ENCODE peak calls at places on chromosomes 7 and 10, in eight cellular contexts. O is neural progenitor cell, U is esophagus muscularis mucosa, F is lung, X is thoracic aorta, Q is mammary epithelial cell, L is pancreas, V is fibroblast of lung. W is an unnamed sample.

GRCh38 chr10:112758961-112759360 is 191.1 kb upstream of the TCF7L2 start:
- DNase-seq in O (no peak), U (no peak), L (no peak), F (no peak), V (no peak), X (no peak), Q (no peak), W (no peak)

GRCh38 chr7:26667514-26668133 is 196.8 kb downstream of the SKAP2 start:
- DNase-seq in Q (peak; percentile 86), F (peak; percentile 73), L (peak; percentile 43), X (no peak), U (no peak), V (peak; percentile 83), O (peak; percentile 95), W (peak; percentile 85)

GRCh38 chr10:60314306-60314940 is 75.3 kb downstream of the ANK3 start:
- DNase-seq in Q (peak; percentile 58), U (no peak), V (peak; percentile 81), F (no peak), X (no peak), L (no peak), O (no peak), W (peak; percentile 60)

GRCh38 chr10:100506596-100507356 is 12.9 kb downstream of the SEC31B start:
- DNase-seq in F (no peak), Q (peak; percentile 74), V (peak; percentile 70), U (no peak), X (no peak), L (no peak), O (no peak), W (peak; percentile 76)

GRCh38 chr10:70285432-70285831 is 1.6 kb upstream of the NPFFR1 start:
- DNase-seq in O (no peak), Q (no peak), U (no peak), L (no peak), X (no peak), F (no peak), V (no peak), W (no peak)

GRCh38 chr10:31731711-31732110 is 196.9 kb downstream of the ARHGAP12 start:
- DNase-seq in F (no peak), L (no peak), O (no peak), U (no peak), Q (no peak), V (no peak), X (no peak), W (no peak)

GRCh38 chr7:74101061-74101681 is 17.6 kb downstream of the LIMK1 start:
- DNase-seq in Q (no peak), U (no peak), F (no peak), L (no peak), O (no peak), V (no peak), X (no peak), W (no peak)

GRCh38 chr7:104328970-104329825 is 795 bp downstream of the LHFPL3 start:
- DNase-seq in L (no peak), Q (no peak), U (no peak), X (no peak), V (no peak), O (peak; percentile 57), F (no peak), W (no peak)

GRCh38 chr7:17444673-17445072 is 146.2 kb downstream of the AHR start:
- DNase-seq in X (no peak), O (no peak), L (no peak), F (no peak), U (no peak), Q (peak; percentile 57), V (peak; percentile 70), W (peak; percentile 76)

GRCh38 chr10:22599048-22599561 is 115.3 kb downstream of the PIP4K2A start:
- DNase-seq in V (peak; percentile 87), L (no peak), X (no peak), U (no peak), O (no peak), Q (peak; percentile 41), F (no peak), W (peak; percentile 34)

GRCh38 chr10:60816624-60817023 is 38.3 kb downstream of the CDK1 start:
- DNase-seq in V (peak; percentile 81), O (peak; percentile 81), Q (peak; percentile 46), X (no peak), L (no peak), U (no peak), F (peak; percentile 44), W (peak; percentile 73)

GRCh38 chr10:49393757-49394156 is 2.1 kb downstream of the DRGX start:
- DNase-seq in X (no peak), O (peak; percentile 31), U (no peak), V (no peak), Q (no peak), F (no peak), L (no peak), W (no peak)
- H3K27me3 ChIP-seq in X (peaks cover 23% of the 10 kb centered on the region), O (peaks cover 100% of the 10 kb centered on the region), U (peaks cover 93% of the 10 kb centered on the region), V (peaks cover 56% of the 10 kb centered on the region), Q (peaks cover 63% of the 10 kb centered on the region), F (peaks cover 14% of the 10 kb centered on the region), L (peaks cover 10% of the 10 kb centered on the region), W (peaks cover 78% of the 10 kb centered on the region)

DNA sequence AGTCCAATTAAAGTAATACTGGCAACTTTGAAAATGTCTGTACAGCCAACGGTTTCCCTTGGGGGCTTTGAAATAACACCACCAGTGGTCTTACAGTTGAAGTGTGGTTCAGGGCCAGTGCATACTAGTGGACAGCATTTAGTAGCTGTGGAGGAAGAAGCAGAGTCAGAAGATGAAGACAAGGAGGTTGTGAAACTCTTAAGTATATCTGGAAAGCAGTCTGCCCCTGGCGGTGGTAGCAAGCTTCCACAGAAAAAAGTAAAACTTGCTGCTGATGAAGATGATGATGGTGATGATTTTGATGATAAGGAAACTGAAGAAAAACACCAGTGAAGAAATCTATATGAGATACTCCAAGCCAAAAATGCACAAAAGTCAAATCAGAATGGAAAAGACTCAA is 72.2 kb downstream of the ZNF783 start:
- DNase-seq in L (no peak), O (no peak), F (no peak), Q (no peak), U (no peak), X (no peak), V (no peak), W (no peak)
- TF ChIP-seq CTCF in L (no peak), O (no peak), F (no peak), Q (peak; percentile 8), U (no peak), X (no peak), V (no peak), W (no peak)

GRCh38 chr7:82755705-82756551 is 312.4 kb upstream of the CACNA2D1 start:
- DNase-seq in F (no peak), X (no peak), L (no peak), Q (peak; percentile 17), U (no peak), O (no peak), V (peak; percentile 79), W (peak; percentile 69)
- H3K27ac ChIP-seq in F (no peak overlapping the region), X (no peak overlapping the region), L (no peak overlapping the region), Q (no peak overlapping the region), U (no peak overlapping the region), O (no peak overlapping the region), V (no peak overlapping the region), W (no peak overlapping the region)

GRCh38 chr7:19145429-19146201 is 394 bp upstream of the FERD3L start:
- DNase-seq in U (no peak), O (peak; percentile 71), Q (no peak), X (no peak), V (no peak), F (no peak), L (no peak), W (no peak)

GRCh38 chr7:19144661-19145428 is at the start of gene FERD3L:
- DNase-seq in U (no peak), O (peak; percentile 35), V (no peak), L (peak; percentile 7), X (no peak), F (no peak), Q (no peak), W (no peak)

GRCh38 chr7:19143930-19144574 is 1.2 kb downstream of the FERD3L start:
- DNase-seq in X (no peak), Q (no peak), F (no peak), V (no peak), U (no peak), O (peak; percentile 37), L (no peak), W (no peak)

GRCh38 chr7:19146699-19147098 is 1.5 kb upstream of the FERD3L start:
- DNase-seq in X (no peak), O (peak; percentile 66), L (no peak), V (peak; percentile 39), F (no peak), U (no peak), Q (peak; percentile 12), W (no peak)
- H3K27me3 ChIP-seq in X (no peaks in the 10 kb centered on the region), O (peaks cover 83% of the 10 kb centered on the region), L (peaks cover 5% of the 10 kb centered on the region), V (peaks cover 25% of the 10 kb centered on the region), F (peaks cover 9% of the 10 kb centered on the region), U (peaks cover 58% of the 10 kb centered on the region), Q (peaks cover 37% of the 10 kb centered on the region), W (peaks cover 17% of the 10 kb centered on the region)

GRCh38 chr7:151080091-151080521 is 503 bp downstream of the FASTK start:
- DNase-seq in F (no peak), L (no peak), O (peak; percentile 61), U (no peak), V (peak; percentile 37), Q (peak; percentile 38), X (no peak), W (no peak)

GRCh38 chr7:151078233-151079040 is 2.2 kb downstream of the FASTK start:
- DNase-seq in F (no peak), L (no peak), V (no peak), U (no peak), X (no peak), O (peak; percentile 46), Q (no peak), W (no peak)

GRCh38 chr7:151077705-151078232 is 2.8 kb downstream of the FASTK start:
- DNase-seq in U (no peak), X (no peak), O (no peak), F (no peak), Q (no peak), V (no peak), L (no peak), W (no peak)

GRCh38 chr7:151080522-151081169 is at the start of gene FASTK:
- DNase-seq in O (peak; percentile 96), X (peak; percentile 74), U (no peak), Q (peak; percentile 90), F (peak; percentile 88), L (peak; percentile 92), V (peak; percentile 88), W (peak; percentile 85)

GRCh38 chr7:151079199-151079910 is 1.3 kb downstream of the FASTK start:
- DNase-seq in V (no peak), Q (no peak), F (no peak), O (no peak), X (no peak), L (no peak), U (no peak), W (no peak)
- TF ChIP-seq CTCF in V (no peak), Q (no peak), F (no peak), O (no peak), X (no peak), L (no peak), U (no peak), W (no peak)

GRCh38 chr10:132651511-132652029 is 114.0 kb downstream of the INPP5A start:
- DNase-seq in V (no peak), L (no peak), Q (no peak), F (no peak), X (no peak), O (no peak), U (no peak), W (no peak)
- H3K27ac ChIP-seq in V (no peak overlapping the region), L (no peak overlapping the region), Q (no peak overlapping the region), F (no peak overlapping the region), X (no peak overlapping the region), O (no peak overlapping the region), U (no peak overlapping the region), W (no peak overlapping the region)

GRCh38 chr10:14146005-14146404 is 184.7 kb downstream of the FRMD4A start:
- DNase-seq in F (no peak), X (no peak), L (no peak), V (peak; percentile 87), Q (no peak), O (no peak), U (no peak), W (peak; percentile 26)
- H3K27me3 ChIP-seq in F (no peaks in the 10 kb centered on the region), X (no peaks in the 10 kb centered on the region), L (no peaks in the 10 kb centered on the region), V (no peaks in the 10 kb centered on the region), Q (peaks cover 3% of the 10 kb centered on the region), O (no peaks in the 10 kb centered on the region), U (no peaks in the 10 kb centered on the region), W (peaks cover 3% of the 10 kb centered on the region)

W was measured in brain microvascular endothelial cell.